ENCODE peak calls at places on chromosomes 13 and 19, in four cellular contexts. P is KBM-7, G is PC-3, M is aorta. R is an unnamed sample.

GRCh38 chr13:35768551-35768950 is 292.1 kb upstream of the MAB21L1 start:
- DNase-seq in M (no peak), G (no peak), P (no peak), R (no peak)

GRCh38 chr19:18469245-18470107 is 31.5 kb upstream of the ISYNA1 start:
- DNase-seq in G (peak; percentile 56), M (peak; percentile 91), P (peak; percentile 78), R (peak; percentile 45)

GRCh38 chr19:5891938-5892771 is 11.4 kb downstream of the NDUFA11 start:
- DNase-seq in P (peak; percentile 50), G (peak; percentile 60), M (no peak), R (peak; percentile 32)

GRCh38 chr19:35789195-35789977 is 14.0 kb downstream of the ARHGAP33 start:
- DNase-seq in M (no peak), G (no peak), P (no peak), R (no peak)

GRCh38 chr19:38670921-38671398 is 23.5 kb downstream of the ACTN4 start:
- DNase-seq in M (no peak), G (no peak), P (no peak), R (no peak)

GRCh38 chr13:42272115-42272756 is at the start of gene AKAP11:
- DNase-seq in P (peak; percentile 72), M (peak; percentile 86), G (peak; percentile 18), R (peak; percentile 74)

GRCh38 chr19:38929929-38930775 is at the start of gene SARS2:
- DNase-seq in P (peak; percentile 95), M (peak; percentile 97), G (peak; percentile 90), R (peak; percentile 95)

GRCh38 chr19:9054768-9055167 is 32.1 kb upstream of the OR1M1 start:
- DNase-seq in M (no peak), G (peak; percentile 95), P (no peak), R (no peak)

GRCh38 chr13:33994826-33995502 is 177.0 kb downstream of the RFC3 start:
- DNase-seq in G (no peak), M (no peak), P (no peak), R (no peak)

GRCh38 chr19:58568731-58569130 is 4.4 kb downstream of the MZF1 start:
- DNase-seq in M (peak; percentile 32), P (no peak), G (no peak), R (no peak)

GRCh38 chr13:70523622-70524021 is 415.4 kb upstream of the KLHL1 start:
- DNase-seq in M (no peak), G (no peak), P (no peak), R (no peak)